ENCODE peak calls at places on chromosomes 1 and 21, in six cellular contexts. R is adrenal gland, X is keratinocyte, P is upper lobe of right lung, Q is colonic mucosa, O is thoracic aorta. I is an unnamed sample.

GRCh38 chr1:212138441-212138840 is 102.9 kb downstream of the DTL start:
- DNase-seq in R (no peak), X (no peak), P (no peak), Q (no peak), O (no peak), I (no peak)

GRCh38 chr21:41692216-41692615 is 74.6 kb downstream of the RIPK4 start:
- DNase-seq in R (no peak), X (no peak), P (no peak), Q (no peak), O (no peak), I (no peak)

GRCh38 chr1:152141971-152142584 is 16.9 kb downstream of the RPTN start:
- DNase-seq in R (peak; percentile 85), X (peak; percentile 55), P (no peak), Q (peak; percentile 55), O (peak; percentile 10), I (peak; percentile 77)

GRCh38 chr21:44953628-44954021 is 13.8 kb downstream of the SLX9 start:
- DNase-seq in R (no peak), X (no peak), P (peak; percentile 52), Q (no peak), O (no peak), I (no peak)

GRCh38 chr1:24117722-24118409 is 5.9 kb upstream of the MYOM3 start:
- DNase-seq in R (no peak), X (no peak), P (peak; percentile 51), Q (peak; percentile 64), O (no peak), I (peak; percentile 37)

GRCh38 chr21:46455575-46456385 is 2.9 kb upstream of the DIP2A start:
- DNase-seq in R (peak; percentile 76), X (peak; percentile 23), P (no peak), Q (no peak), O (no peak), I (peak; percentile 88)

GRCh38 chr1:18651727-18652126 is 21.1 kb downstream of the PAX7 start:
- DNase-seq in R (no peak), X (no peak), P (no peak), Q (no peak), O (no peak), I (no peak)

GRCh38 chr1:29804181-29804899 is 568.0 kb downstream of the PTPRU start:
- DNase-seq in R (peak; percentile 20), X (no peak), P (no peak), Q (no peak), O (no peak), I (no peak)

GRCh38 chr1:107830075-107830474 is 134.9 kb downstream of the VAV3 start:
- DNase-seq in R (no peak), X (no peak), P (no peak), Q (no peak), O (no peak), I (no peak)

GRCh38 chr1:219544163-219544846 is 68.6 kb downstream of the ZC3H11B start:
- DNase-seq in R (no peak), X (no peak), P (no peak), Q (no peak), O (no peak), I (peak; percentile 15)

GRCh38 chr1:75136158-75136815 is 2.1 kb downstream of the LHX8 start:
- DNase-seq in R (no peak), X (no peak), P (no peak), Q (no peak), O (no peak), I (no peak)

GRCh38 chr1:115196291-115196690 is 107.0 kb upstream of the TSPAN2 start:
- DNase-seq in R (no peak), X (no peak), P (no peak), Q (no peak), O (no peak), I (no peak)

GRCh38 chr21:35265170-35265877 is 216.2 kb upstream of the RUNX1 start:
- DNase-seq in R (no peak), X (no peak), P (no peak), Q (no peak), O (no peak), I (peak; percentile 25)

GRCh38 chr1:184890539-184890973 is 83.8 kb downstream of the NIBAN1 start:
- DNase-seq in R (peak; percentile 86), X (no peak), P (no peak), Q (no peak), O (peak; percentile 36), I (peak; percentile 61)

GRCh38 chr21:31420354-31420753 is 76.3 kb upstream of the TIAM1 start:
- DNase-seq in R (no peak), X (no peak), P (no peak), Q (no peak), O (no peak), I (no peak)

GRCh38 chr1:231165371-231165770 is 3.5 kb downstream of the TRIM67 start:
- DNase-seq in R (no peak), X (no peak), P (no peak), Q (no peak), O (no peak), I (peak; percentile 26)

GRCh38 chr1:190633488-190633887 is 155.8 kb upstream of the BRINP3 start:
- DNase-seq in R (no peak), X (no peak), P (no peak), Q (no peak), O (no peak), I (no peak)

GRCh38 chr1:9908846-9909221 is 1.2 kb downstream of the CTNNBIP1 start:
- DNase-seq in R (no peak), X (no peak), P (no peak), Q (no peak), O (no peak), I (no peak)

GRCh38 chr1:234862944-234863515 is 253.1 kb upstream of the IRF2BP2 start:
- DNase-seq in R (peak; percentile 92), X (no peak), P (no peak), Q (peak; percentile 79), O (peak; percentile 56), I (peak; percentile 84)

GRCh38 chr1:88398338-88398737 is 285.7 kb upstream of the PKN2 start:
- DNase-seq in R (no peak), X (peak; percentile 0), P (no peak), Q (no peak), O (no peak), I (no peak)

GRCh38 chr1:58845947-58846346 is 62.1 kb upstream of the JUN start:
- DNase-seq in R (no peak), X (no peak), P (no peak), Q (no peak), O (no peak), I (no peak)

GRCh38 chr1:55988963-55989452 is 590.4 kb downstream of the PLPP3 start:
- DNase-seq in R (no peak), X (no peak), P (no peak), Q (no peak), O (no peak), I (no peak)

GRCh38 chr1:116127848-116128540 is 16.8 kb downstream of the MAB21L3 start:
- DNase-seq in R (no peak), X (no peak), P (no peak), Q (no peak), O (no peak), I (no peak)

GRCh38 chr1:79594121-79594698 is 587.7 kb upstream of the ADGRL4 start:
- DNase-seq in R (no peak), X (no peak), P (no peak), Q (no peak), O (no peak), I (no peak)

GRCh38 chr1:169271094-169271493 is 96.5 kb downstream of the NME7 start:
- DNase-seq in R (no peak), X (no peak), P (no peak), Q (no peak), O (no peak), I (peak; percentile 60)

GRCh38 chr1:157992813-157993178 is 649 bp upstream of the KIRREL1 start:
- DNase-seq in R (no peak), X (no peak), P (no peak), Q (no peak), O (no peak), I (peak; percentile 57)

GRCh38 chr1:33377750-33378149 is 53.1 kb downstream of the PHC2 start:
- DNase-seq in R (no peak), X (no peak), P (no peak), Q (no peak), O (no peak), I (no peak)

GRCh38 chr1:228009828-228010775 is 3.3 kb downstream of the WNT3A start:
- DNase-seq in R (peak; percentile 34), X (no peak), P (peak; percentile 60), Q (no peak), O (no peak), I (no peak)

GRCh38 chr1:25080294-25081209 is 150.5 kb upstream of the RUNX3 start:
- DNase-seq in R (no peak), X (no peak), P (no peak), Q (no peak), O (no peak), I (peak; percentile 25)

GRCh38 chr21:43211085-43212071 is 42.6 kb downstream of the CRYAA start:
- DNase-seq in R (peak; percentile 77), X (no peak), P (peak; percentile 88), Q (peak; percentile 80), O (no peak), I (peak; percentile 27)

GRCh38 chr1:232904131-232904530 is 46.3 kb upstream of the NTPCR start:
- DNase-seq in R (no peak), X (no peak), P (no peak), Q (peak; percentile 77), O (no peak), I (no peak)

GRCh38 chr1:8412183-8412831 is 94.4 kb downstream of the SLC45A1 start:
- DNase-seq in R (no peak), X (peak; percentile 21), P (no peak), Q (no peak), O (no peak), I (peak; percentile 93)

GRCh38 chr1:65021792-65022191 is 55.4 kb upstream of the JAK1 start:
- DNase-seq in R (no peak), X (no peak), P (no peak), Q (no peak), O (no peak), I (no peak)

GRCh38 chr1:26530898-26531598 is 1.5 kb downstream of the RPS6KA1 start:
- DNase-seq in R (peak; percentile 64), X (peak; percentile 81), P (peak; percentile 92), Q (peak; percentile 96), O (no peak), I (peak; percentile 53)
- TF ChIP-seq CTCF in R (no peak), X (peak; percentile 59), P (peak; percentile 48), Q (no peak), O (no peak), I (peak; percentile 26)

GRCh38 chr1:201268604-201269151 is 14.6 kb upstream of the PKP1 start:
- DNase-seq in R (peak; percentile 56), X (no peak), P (no peak), Q (no peak), O (no peak), I (peak; percentile 75)
- H3K4me3 ChIP-seq in R (no peak overlapping the region), X (no peak overlapping the region), P (no peak overlapping the region), Q (no peak overlapping the region), O (no peak overlapping the region), I (no peak overlapping the region)

GRCh38 chr1:39973503-39974135 is 18.7 kb downstream of the MFSD2A start:
- DNase-seq in R (peak; percentile 90), X (no peak), P (peak; percentile 89), Q (peak; percentile 86), O (peak; percentile 17), I (peak; percentile 75)
- TF ChIP-seq CTCF in R (peak; percentile 96), X (peak; percentile 90), P (peak; percentile 97), Q (peak; percentile 99), O (peak; percentile 95), I (peak; percentile 97)

DNA sequence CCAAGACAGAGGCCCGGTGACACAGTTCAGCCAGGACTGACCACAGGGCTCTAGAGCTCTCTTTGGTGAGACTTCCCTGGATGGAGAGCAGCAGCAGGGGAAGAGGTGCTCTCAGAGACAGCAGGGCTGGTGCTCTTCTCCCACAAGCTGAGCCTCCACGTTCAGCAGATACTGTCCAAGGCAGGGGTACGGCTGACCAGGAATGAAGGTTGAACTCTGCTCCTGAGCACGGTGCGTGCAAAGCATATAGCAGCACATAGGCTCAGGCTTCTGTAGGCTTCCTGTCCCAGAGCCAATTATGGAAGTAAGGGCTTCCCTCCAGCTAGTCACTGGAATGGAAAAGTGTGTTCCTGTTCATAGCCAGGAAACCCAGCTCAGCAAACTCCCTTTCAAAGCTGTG is 23.9 kb downstream of the DMBX1 start:
- DNase-seq in R (no peak), X (no peak), P (no peak), Q (no peak), O (no peak), I (no peak)
- H3K4me3 ChIP-seq in R (no peak overlapping the region), X (no peak overlapping the region), P (no peak overlapping the region), Q (no peak overlapping the region), O (no peak overlapping the region), I (no peak overlapping the region)